ENCODE peak calls at places on chromosomes 3 and 15, in seven cellular contexts. V is GM23338, L is transverse colon, F is brain microvascular endothelial cell, Y is astrocyte of the spinal cord, C is cardiac fibroblast, A is stomach. B is an unnamed sample.

GRCh38 chr3:107392549-107393165 is 15.4 kb downstream of the CCDC54 start:
- DNase-seq in V (no peak), L (no peak), F (peak), Y (peak), C (peak), A (no peak), B (peak)

GRCh38 chr3:15443826-15444524 is 16.6 kb downstream of the EAF1 start:
- DNase-seq in V (no peak), L (no peak), F (peak), Y (peak), C (peak), A (no peak), B (peak)

GRCh38 chr3:108175352-108175751 is 46.9 kb downstream of the IFT57 start:
- DNase-seq in V (peak), L (no peak), F (no peak), Y (peak), C (peak), A (no peak), B (no peak)

GRCh38 chr15:99495430-99496301 is 70.1 kb upstream of the MEF2A start:
- DNase-seq in V (no peak), L (no peak), F (no peak), Y (no peak), C (no peak), A (no peak), B (no peak)

GRCh38 chr3:101244212-101244575 is 76.2 kb downstream of the IMPG2 start:
- DNase-seq in V (no peak), L (no peak), F (no peak), Y (no peak), C (peak), A (no peak), B (no peak)

GRCh38 chr3:61564405-61565059 is 3.2 kb downstream of the PTPRG start:
- DNase-seq in V (peak), L (peak), F (peak), Y (peak), C (peak), A (peak), B (no peak)

GRCh38 chr3:194875581-194876402 is 190.1 kb downstream of the FAM43A start:
- DNase-seq in V (no peak), L (no peak), F (no peak), Y (no peak), C (no peak), A (no peak), B (no peak)

GRCh38 chr3:150384517-150385212 is 23.4 kb upstream of the TSC22D2 start:
- DNase-seq in V (peak), L (peak), F (no peak), Y (peak), C (no peak), A (no peak), B (no peak)

GRCh38 chr3:143895805-143896204 is 47.5 kb upstream of the SLC9A9 start:
- DNase-seq in V (no peak), L (no peak), F (no peak), Y (peak), C (peak), A (no peak), B (no peak)

GRCh38 chr15:78059110-78059839 is 18.2 kb downstream of the TBC1D2B start:
- DNase-seq in V (no peak), L (no peak), F (no peak), Y (no peak), C (peak), A (no peak), B (no peak)

GRCh38 chr3:190384241-190384863 is 3.6 kb upstream of the CLDN16 start:
- DNase-seq in V (peak), L (peak), F (peak), Y (peak), C (peak), A (peak), B (no peak)

GRCh38 chr15:90200534-90201139 is 493 bp upstream of the SEMA4B start:
- DNase-seq in V (no peak), L (no peak), F (no peak), Y (no peak), C (no peak), A (no peak), B (no peak)

GRCh38 chr15:80076321-80077318 is 17.1 kb downstream of the ZFAND6 start:
- DNase-seq in V (no peak), L (no peak), F (no peak), Y (peak), C (peak), A (no peak), B (no peak)

GRCh38 chr3:144821583-144821982 is 850.0 kb downstream of the DIPK2A start:
- DNase-seq in V (no peak), L (no peak), F (no peak), Y (peak), C (peak), A (no peak), B (no peak)

GRCh38 chr3:51621091-51621892 is 49.8 kb upstream of the TEX264 start:
- DNase-seq in V (no peak), L (no peak), F (no peak), Y (no peak), C (peak), A (no peak), B (no peak)
- H3K4me3 ChIP-seq in V (no peak), L (no peak), F (no peak), Y (no peak), C (no peak), A (no peak), B (no peak)

GRCh38 chr3:48991851-48992545 is 2.0 kb downstream of the P4HTM start:
- DNase-seq in V (no peak), L (no peak), F (no peak), Y (no peak), C (peak), A (no peak), B (no peak)
- H3K4me3 ChIP-seq in V (peak), L (no peak), F (no peak), Y (no peak), C (no peak), A (peak), B (peak)

GRCh38 chr3:29438580-29438979 is 157.7 kb downstream of the RBMS3 start:
- DNase-seq in V (no peak), L (no peak), F (no peak), Y (no peak), C (no peak), A (no peak), B (no peak)

GRCh38 chr3:29436612-29437313 is 155.9 kb downstream of the RBMS3 start:
- DNase-seq in V (no peak), L (no peak), F (no peak), Y (no peak), C (no peak), A (no peak), B (no peak)

GRCh38 chr3:29441422-29441821 is 160.6 kb downstream of the RBMS3 start:
- DNase-seq in V (no peak), L (no peak), F (no peak), Y (no peak), C (no peak), A (no peak), B (no peak)

GRCh38 chr3:29440321-29441019 is 159.6 kb downstream of the RBMS3 start:
- DNase-seq in V (peak), L (no peak), F (no peak), Y (peak), C (no peak), A (no peak), B (no peak)

DNA sequence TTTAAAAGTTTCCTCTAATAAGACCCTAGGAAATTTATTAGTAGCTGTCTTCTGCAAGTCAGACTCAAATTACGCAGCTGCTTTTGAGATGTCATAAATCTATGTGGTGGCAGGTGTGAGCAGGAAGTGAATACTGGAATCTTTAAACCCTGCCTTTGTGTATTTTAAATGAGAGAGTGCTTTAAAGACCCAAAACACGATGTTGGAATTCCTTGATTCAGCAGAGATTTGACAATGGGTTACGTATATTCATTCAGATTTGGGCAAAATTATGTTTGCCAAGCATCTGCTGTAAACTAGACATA is 160.1 kb downstream of the RBMS3 start:
- DNase-seq in V (no peak), L (no peak), F (no peak), Y (no peak), C (no peak), A (no peak), B (no peak)
- H3K4me3 ChIP-seq in V (peak), L (no peak), F (no peak), Y (no peak), C (no peak), A (no peak), B (no peak)

DNA sequence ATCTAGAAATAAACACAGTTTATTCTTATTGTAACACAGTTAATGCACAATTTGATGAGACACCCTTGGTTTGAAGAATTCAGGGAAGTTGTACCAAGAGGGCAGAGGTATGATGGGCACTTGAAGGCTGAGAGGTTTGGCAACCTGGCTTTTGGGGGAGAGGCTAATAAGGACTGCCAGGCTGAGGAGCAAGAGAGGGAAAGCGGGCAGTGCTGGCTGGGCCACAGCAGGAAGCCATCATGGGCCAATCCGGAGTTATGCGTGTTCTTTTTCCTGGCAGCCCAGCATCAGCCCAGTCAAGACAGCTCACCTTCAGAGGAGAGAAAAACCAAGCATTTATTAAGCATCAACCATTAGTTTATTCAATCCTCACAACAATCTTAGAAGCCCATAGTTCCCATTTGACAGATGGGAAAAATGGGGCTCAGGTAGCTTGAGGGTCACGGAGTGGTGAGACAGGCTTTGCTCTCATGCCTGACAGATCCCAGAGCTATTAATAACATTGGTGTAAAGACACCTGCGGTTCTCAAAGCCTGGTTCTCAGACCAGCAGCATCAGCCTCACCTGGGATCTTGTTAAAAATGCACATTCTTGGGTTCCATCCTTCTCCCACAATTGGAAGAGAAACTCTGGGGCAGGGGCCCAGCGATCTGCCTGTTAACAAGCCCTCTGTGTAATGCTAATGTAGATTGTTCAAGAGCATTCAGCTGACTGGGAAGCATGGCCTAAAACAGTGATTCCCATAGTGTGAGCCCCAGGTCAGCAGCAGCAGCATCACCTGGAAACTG is 183.7 kb downstream of the NTRK3 start:
- DNase-seq in V (peak), L (no peak), F (no peak), Y (no peak), C (no peak), A (no peak), B (no peak)
- H3K4me3 ChIP-seq in V (no peak), L (no peak), F (no peak), Y (no peak), C (no peak), A (no peak), B (no peak)